ENCODE peak calls at places on chromosomes 16 and 17, in four cellular contexts. One of them, this sample, is unnamed.

GRCh38 chr16:10564591-10564990 is 15.8 kb downstream of the EMP2 start:
- DNase-seq in heart left ventricle: no peak
- DNase-seq in heart right ventricle: no peak
- DNase-seq in neural progenitor cell: no peak
- DNase-seq in this sample: no peak

GRCh38 chr16:23410176-23410575 is 42.8 kb downstream of the COG7 start:
- DNase-seq in heart left ventricle: no peak
- DNase-seq in heart right ventricle: no peak
- DNase-seq in neural progenitor cell: no peak
- DNase-seq in this sample: no peak

GRCh38 chr17:61426482-61427304 is 25.5 kb upstream of the TBX4 start:
- DNase-seq in heart left ventricle: no peak
- DNase-seq in heart right ventricle: no peak
- DNase-seq in neural progenitor cell: no peak
- DNase-seq in this sample: no peak

GRCh38 chr16:57534881-57535658 is 1.3 kb downstream of the CCDC102A start:
- DNase-seq in heart left ventricle: no peak
- DNase-seq in heart right ventricle: peak; percentile 38
- DNase-seq in neural progenitor cell: no peak
- DNase-seq in this sample: no peak

GRCh38 chr16:82146957-82147356 is 23.1 kb downstream of the MPHOSPH6 start:
- DNase-seq in heart left ventricle: no peak
- DNase-seq in heart right ventricle: no peak
- DNase-seq in neural progenitor cell: no peak
- DNase-seq in this sample: no peak

GRCh38 chr17:77356109-77356689 is 215.4 kb downstream of the SEC14L1 start:
- DNase-seq in heart left ventricle: peak; percentile 7
- DNase-seq in heart right ventricle: no peak
- DNase-seq in neural progenitor cell: no peak
- DNase-seq in this sample: no peak

GRCh38 chr17:83061586-83061985 is 17.8 kb upstream of the METRNL start:
- DNase-seq in heart left ventricle: no peak
- DNase-seq in heart right ventricle: no peak
- DNase-seq in neural progenitor cell: no peak
- DNase-seq in this sample: no peak

GRCh38 chr17:62597150-62597549 is 30.3 kb upstream of the MRC2 start:
- DNase-seq in heart left ventricle: no peak
- DNase-seq in heart right ventricle: no peak
- DNase-seq in neural progenitor cell: no peak
- DNase-seq in this sample: no peak

GRCh38 chr17:14398766-14399165 is 97.9 kb downstream of the HS3ST3B1 start:
- DNase-seq in heart left ventricle: no peak
- DNase-seq in heart right ventricle: no peak
- DNase-seq in neural progenitor cell: no peak
- DNase-seq in this sample: no peak

GRCh38 chr17:7897773-7898172 is 9.2 kb downstream of the CHD3 start:
- DNase-seq in heart left ventricle: no peak
- DNase-seq in heart right ventricle: no peak
- DNase-seq in neural progenitor cell: no peak
- DNase-seq in this sample: no peak

GRCh38 chr17:42564815-42565522 is 1.9 kb upstream of the MLX start:
- DNase-seq in heart left ventricle: no peak
- DNase-seq in heart right ventricle: no peak
- DNase-seq in neural progenitor cell: no peak
- DNase-seq in this sample: no peak

GRCh38 chr17:42566215-42566872 is 556 bp upstream of the MLX start:
- DNase-seq in heart left ventricle: no peak
- DNase-seq in heart right ventricle: no peak
- DNase-seq in neural progenitor cell: no peak
- DNase-seq in this sample: no peak

GRCh38 chr17:42565523-42566214 is 1.2 kb upstream of the MLX start:
- DNase-seq in heart left ventricle: no peak
- DNase-seq in heart right ventricle: no peak
- DNase-seq in neural progenitor cell: no peak
- DNase-seq in this sample: no peak

GRCh38 chr17:42568341-42569111 is 1.6 kb downstream of the MLX start:
- DNase-seq in heart left ventricle: no peak
- DNase-seq in heart right ventricle: no peak
- DNase-seq in neural progenitor cell: no peak
- DNase-seq in this sample: no peak

GRCh38 chr17:42566873-42567573 is at the start of gene MLX:
- DNase-seq in heart left ventricle: peak; percentile 95
- DNase-seq in heart right ventricle: peak; percentile 94
- DNase-seq in neural progenitor cell: peak; percentile 97
- DNase-seq in this sample: peak; percentile 96
- H3K4me1 ChIP-seq in heart left ventricle: peaks cover 30% of the 10 kb centered on the region
- H3K4me1 ChIP-seq in heart right ventricle: peaks cover 13% of the 10 kb centered on the region
- H3K4me1 ChIP-seq in neural progenitor cell: peaks cover 12% of the 10 kb centered on the region
- H3K4me1 ChIP-seq in this sample: no peaks in the 10 kb centered on the region

GRCh38 chr16:50834701-50835100 is 92.8 kb downstream of the CYLD start:
- DNase-seq in heart left ventricle: no peak
- DNase-seq in heart right ventricle: no peak
- DNase-seq in neural progenitor cell: no peak
- DNase-seq in this sample: no peak
- TF ChIP-seq CTCF in heart left ventricle: no peak
- TF ChIP-seq CTCF in heart right ventricle: no peak
- TF ChIP-seq CTCF in neural progenitor cell: no peak
- TF ChIP-seq CTCF in this sample: no peak

DNA sequence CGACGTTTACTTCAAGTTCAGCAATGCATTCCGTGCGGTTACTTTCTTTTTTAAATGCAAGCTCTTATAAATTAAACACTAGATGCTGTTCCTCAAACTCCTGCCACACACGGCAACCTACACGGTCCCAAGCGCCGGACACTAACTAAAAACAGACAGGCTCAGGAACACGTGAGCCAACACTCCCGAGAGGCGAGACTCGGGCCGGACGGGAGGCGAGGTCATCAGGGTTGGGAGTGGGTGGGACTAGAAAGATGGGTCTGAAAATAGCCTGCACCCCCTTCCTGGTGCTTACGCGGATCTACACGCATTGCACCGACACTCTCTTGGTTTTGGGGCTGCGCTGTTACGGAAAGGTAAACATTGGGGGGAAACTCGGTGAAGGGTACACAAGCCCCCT is 6.4 kb downstream of the CLCN7 start:
- DNase-seq in heart left ventricle: no peak
- DNase-seq in heart right ventricle: no peak
- DNase-seq in neural progenitor cell: no peak
- DNase-seq in this sample: no peak
- H3K4me1 ChIP-seq in heart left ventricle: peaks cover 5% of the 10 kb centered on the region
- H3K4me1 ChIP-seq in heart right ventricle: peaks cover 6% of the 10 kb centered on the region
- H3K4me1 ChIP-seq in neural progenitor cell: peaks cover under 1% of the 10 kb centered on the region
- H3K4me1 ChIP-seq in this sample: no peaks in the 10 kb centered on the region

GRCh38 chr17:3378321-3378720 is 7.8 kb downstream of the OR3A2 start:
- DNase-seq in heart left ventricle: no peak
- DNase-seq in heart right ventricle: no peak
- DNase-seq in neural progenitor cell: no peak
- DNase-seq in this sample: no peak
- TF ChIP-seq CTCF in heart left ventricle: no peak
- TF ChIP-seq CTCF in heart right ventricle: no peak
- TF ChIP-seq CTCF in neural progenitor cell: no peak
- TF ChIP-seq CTCF in this sample: no peak

GRCh38 chr16:56198044-56198754 is 6.9 kb downstream of the GNAO1 start:
- DNase-seq in heart left ventricle: no peak
- DNase-seq in heart right ventricle: no peak
- DNase-seq in neural progenitor cell: no peak
- DNase-seq in this sample: no peak
- H3K4me1 ChIP-seq in heart left ventricle: peaks cover 3% of the 10 kb centered on the region
- H3K4me1 ChIP-seq in heart right ventricle: peaks cover 3% of the 10 kb centered on the region
- H3K4me1 ChIP-seq in neural progenitor cell: peaks cover 11% of the 10 kb centered on the region
- H3K4me1 ChIP-seq in this sample: peaks cover 34% of the 10 kb centered on the region

GRCh38 chr16:1773703-1774455 is 945 bp upstream of the MRPS34 start:
- DNase-seq in heart left ventricle: no peak
- DNase-seq in heart right ventricle: no peak
- DNase-seq in neural progenitor cell: no peak
- DNase-seq in this sample: peak; percentile 15
- TF ChIP-seq CTCF in heart left ventricle: no peak
- TF ChIP-seq CTCF in heart right ventricle: peak; percentile 9
- TF ChIP-seq CTCF in neural progenitor cell: no peak
- TF ChIP-seq CTCF in this sample: no peak

DNA sequence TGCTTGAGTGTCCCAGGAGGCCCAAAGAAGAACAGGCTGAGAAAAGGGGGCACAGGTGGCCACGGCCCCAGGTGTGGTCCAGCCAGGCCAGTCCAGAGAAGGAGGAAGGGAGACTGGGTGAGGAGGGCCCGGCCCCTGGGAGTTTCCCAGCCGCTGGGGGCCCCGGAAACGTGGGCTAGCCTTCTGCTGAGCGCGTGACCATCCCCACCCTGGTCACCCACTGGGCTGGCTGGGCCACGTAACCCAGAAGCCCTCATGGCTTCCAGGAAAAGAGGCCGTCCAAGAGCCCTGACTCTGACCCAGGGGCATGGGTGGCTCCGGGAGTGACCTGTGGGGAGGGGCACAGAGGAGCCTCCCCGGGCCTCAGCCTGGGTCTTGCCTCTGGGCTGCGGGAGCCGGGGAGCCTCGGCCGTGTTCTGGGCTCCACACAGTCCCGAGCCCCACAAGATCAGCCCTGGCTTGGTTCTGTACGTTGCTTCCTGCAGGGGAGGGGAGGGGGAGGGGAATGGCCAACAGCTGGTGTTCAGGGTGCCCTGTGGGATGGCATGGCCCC is 29.8 kb upstream of the ACSF3 start:
- DNase-seq in heart left ventricle: no peak
- DNase-seq in heart right ventricle: no peak
- DNase-seq in neural progenitor cell: no peak
- DNase-seq in this sample: no peak
- H3K4me1 ChIP-seq in heart left ventricle: no peaks in the 10 kb centered on the region
- H3K4me1 ChIP-seq in heart right ventricle: no peaks in the 10 kb centered on the region
- H3K4me1 ChIP-seq in neural progenitor cell: peaks cover 22% of the 10 kb centered on the region
- H3K4me1 ChIP-seq in this sample: no peaks in the 10 kb centered on the region

GRCh38 chr17:75779987-75780889 is 4.4 kb upstream of the UNK start:
- DNase-seq in heart left ventricle: no peak
- DNase-seq in heart right ventricle: no peak
- DNase-seq in neural progenitor cell: no peak
- DNase-seq in this sample: no peak
- TF ChIP-seq CTCF in heart left ventricle: no peak
- TF ChIP-seq CTCF in heart right ventricle: no peak
- TF ChIP-seq CTCF in neural progenitor cell: no peak
- TF ChIP-seq CTCF in this sample: no peak

DNA sequence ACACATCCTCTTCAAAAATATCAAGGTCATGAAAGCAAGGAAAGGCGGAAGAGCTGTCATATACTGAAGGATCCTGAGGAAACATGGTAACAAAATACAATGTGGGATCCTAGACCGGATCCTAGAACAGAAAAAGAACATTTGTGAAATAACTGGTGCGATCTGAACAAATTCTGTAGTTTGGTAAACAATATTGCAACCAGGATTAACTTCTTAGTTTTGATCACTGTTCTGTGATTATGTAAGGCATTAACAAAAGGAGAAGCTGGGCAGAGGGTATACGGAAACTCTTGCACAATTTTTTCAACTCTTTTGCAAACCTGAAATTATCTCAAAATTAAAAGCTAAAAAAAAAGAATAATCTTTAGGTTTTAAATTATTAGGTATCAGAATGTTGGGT is 109.7 kb downstream of the TRIM37 start:
- DNase-seq in heart left ventricle: no peak
- DNase-seq in heart right ventricle: no peak
- DNase-seq in neural progenitor cell: no peak
- DNase-seq in this sample: no peak
- H3K4me1 ChIP-seq in heart left ventricle: no peaks in the 10 kb centered on the region
- H3K4me1 ChIP-seq in heart right ventricle: no peaks in the 10 kb centered on the region
- H3K4me1 ChIP-seq in neural progenitor cell: no peaks in the 10 kb centered on the region
- H3K4me1 ChIP-seq in this sample: peaks cover 11% of the 10 kb centered on the region

GRCh38 chr16:212999-213398 is 16.2 kb downstream of the LUC7L start:
- DNase-seq in heart left ventricle: no peak
- DNase-seq in heart right ventricle: no peak
- DNase-seq in neural progenitor cell: no peak
- DNase-seq in this sample: no peak
- TF ChIP-seq CTCF in heart left ventricle: no peak
- TF ChIP-seq CTCF in heart right ventricle: no peak
- TF ChIP-seq CTCF in neural progenitor cell: no peak
- TF ChIP-seq CTCF in this sample: no peak

This sample was measured in BE2C.